ENCODE peak calls at places on chromosome 18, in nine cellular contexts. I is endodermal cell; V is activated CD4-positive, alpha-beta T cell treated with anti-CD3 and anti-CD28 coated beads for 36 hours; F is astrocyte of the spinal cord; D is AG08395; N is stimulated activated effector memory CD8-positive, alpha-beta T cell treated with anti-CD3 and anti-CD28 coated beads, Interleukin-12 subunit alpha, Interleukin-12 subunit beta, amount 100 ng/mL, for 72 hours; U is NCI-H2081 treated with DMSO at 0.1 percent for 48 hours; R is NCI-H748 treated with DMSO at 0.1 percent for 48 hours; X is B cell. C is an unnamed sample.

GRCh38 chr18:80154293-80154692 is 45.2 kb downstream of the ADNP2 start:
- DNase-seq in R (peak), D (peak), I (peak), X (no peak), V (peak), F (no peak), U (no peak), N (peak), C (no peak)

GRCh38 chr18:68916734-68917133 is 118.9 kb downstream of the CCDC102B start:
- DNase-seq in U (no peak), X (no peak), F (peak), D (no peak), R (no peak), N (no peak), I (no peak), V (peak), C (no peak)

GRCh38 chr18:49055787-49056186 is 105.0 kb upstream of the SMAD7 start:
- DNase-seq in R (no peak), U (no peak), F (peak), X (peak), I (no peak), V (peak), N (peak), D (peak), C (no peak)

GRCh38 chr18:43405097-43405496 is 127.8 kb upstream of the SYT4 start:
- DNase-seq in N (no peak), I (no peak), R (no peak), F (no peak), D (no peak), U (no peak), X (no peak), V (no peak), C (no peak)

GRCh38 chr18:24628360-24628759 is 167.9 kb downstream of the HRH4 start:
- DNase-seq in V (no peak), F (no peak), I (no peak), X (no peak), D (no peak), U (no peak), N (no peak), R (no peak), C (no peak)

GRCh38 chr18:7038330-7038846 is 79.2 kb downstream of the LAMA1 start:
- DNase-seq in I (peak), D (peak), N (no peak), V (peak), R (peak), X (no peak), F (peak), U (peak), C (no peak)

GRCh38 chr18:38006541-38006940 is 440.9 kb upstream of the CELF4 start:
- DNase-seq in N (no peak), X (no peak), V (no peak), U (no peak), R (no peak), F (no peak), D (no peak), I (no peak), C (no peak)

GRCh38 chr18:36341944-36342343 is 44.4 kb downstream of the FHOD3 start:
- DNase-seq in D (no peak), U (no peak), V (no peak), F (no peak), R (no peak), N (no peak), X (no peak), I (no peak), C (no peak)

GRCh38 chr18:48553236-48553635 is 14.4 kb downstream of the CTIF start:
- DNase-seq in I (no peak), V (no peak), D (no peak), N (no peak), R (no peak), F (no peak), X (no peak), U (no peak), C (no peak)

C was measured in stimulated activated CD4-positive, alpha-beta T cell treated with anti-CD3 and anti-CD28 coated beads, TNF-alpha, amount 100 ng/mL, for 4 hours.